ENCODE peak calls at places on chromosomes 3 and 15, in six cellular contexts. M is activated CD4-positive, CD25-positive, alpha-beta regulatory T cell treated with anti-CD3 and anti-CD28 coated beads, Interleukin-2, amount 50 U/mL, for 72 hours; F is LoVo; Y is activated naive CD4-positive, alpha-beta T cell treated with Interleukin-2 at 50 U/mL for 16 hours; T is IMR-90; X is effector CD4-positive, alpha-beta T cell. A is an unnamed sample.
A peak's percentile ranks its signal among the peaks of the same experiment; 100 is the strongest.

GRCh38 chr3:67000006-67000405 is 1.9 kb downstream of the KBTBD8 start:
- DNase-seq in M (no peak), F (no peak), Y (no peak), T (peak; percentile 86), X (no peak), A (no peak)

GRCh38 chr15:25170113-25170731 is 215.4 kb downstream of the SNRPN start:
- DNase-seq in M (peak; percentile 3), F (no peak), Y (no peak), T (no peak), X (no peak), A (peak; percentile 3)

GRCh38 chr3:113110263-113110662 is 101.1 kb upstream of the BOC start:
- DNase-seq in M (no peak), F (no peak), Y (no peak), T (no peak), X (no peak), A (no peak)

GRCh38 chr3:15055019-15055557 is 10.0 kb downstream of the MRPS25 start:
- DNase-seq in M (peak; percentile 55), F (no peak), Y (peak; percentile 79), T (peak; percentile 59), X (peak; percentile 6), A (no peak)

GRCh38 chr15:52050416-52050815 is 31.4 kb downstream of the MAPK6 start:
- DNase-seq in M (no peak), F (peak; percentile 34), Y (no peak), T (peak; percentile 77), X (no peak), A (no peak)

GRCh38 chr3:127391436-127392145 is 103.7 kb upstream of the PRR20G start:
- DNase-seq in M (no peak), F (no peak), Y (no peak), T (no peak), X (no peak), A (no peak)

GRCh38 chr3:108099679-108100428 is 9.0 kb upstream of the CD47 start:
- DNase-seq in M (no peak), F (no peak), Y (no peak), T (peak; percentile 6), X (no peak), A (no peak)

GRCh38 chr15:72994778-72995177 is 57.5 kb upstream of the NEO1 start:
- DNase-seq in M (no peak), F (no peak), Y (no peak), T (no peak), X (no peak), A (no peak)

GRCh38 chr3:23669541-23670255 is 136.1 kb upstream of the UBE2E1 start:
- DNase-seq in M (no peak), F (peak; percentile 22), Y (no peak), T (no peak), X (no peak), A (no peak)

GRCh38 chr3:141294848-141295247 is 63.2 kb downstream of the PXYLP1 start:
- DNase-seq in M (no peak), F (no peak), Y (no peak), T (peak; percentile 88), X (no peak), A (no peak)

GRCh38 chr3:171165499-171165921 is 139.0 kb upstream of the SLC2A2 start:
- DNase-seq in M (no peak), F (no peak), Y (no peak), T (no peak), X (no peak), A (peak; percentile 46)